ENCODE peak calls at places on chromosomes 7 and 10, in six cellular contexts. P, N, U, I, Y and E are unnamed samples.

GRCh38 chr10:81367132-81367531 is 507.9 kb upstream of the NRG3 start:
- DNase-seq in P (no peak), N (no peak), U (no peak), I (no peak), Y (no peak), E (no peak)

GRCh38 chr10:116444527-116445142 is 17.0 kb downstream of the PNLIPRP3 start:
- DNase-seq in P (no peak), N (no peak), U (no peak), I (no peak), Y (peak), E (no peak)

GRCh38 chr7:75649462-75649861 is 89.3 kb downstream of the HIP1 start:
- DNase-seq in P (no peak), N (peak), U (no peak), I (peak), Y (no peak), E (no peak)

GRCh38 chr10:44773565-44773964 is 137.6 kb upstream of the TMEM72 start:
- DNase-seq in P (no peak), N (no peak), U (no peak), I (no peak), Y (no peak), E (no peak)

GRCh38 chr10:30818854-30819253 is 189.3 kb upstream of the LYZL2 start:
- DNase-seq in P (peak), N (no peak), U (no peak), I (no peak), Y (no peak), E (no peak)

GRCh38 chr10:88095291-88095721 is 231.9 kb downstream of the PTEN start:
- DNase-seq in P (no peak), N (no peak), U (no peak), I (no peak), Y (no peak), E (no peak)

GRCh38 chr7:67267914-67268313 is 271.3 kb downstream of the TYW1 start:
- DNase-seq in P (no peak), N (no peak), U (no peak), I (no peak), Y (no peak), E (no peak)

GRCh38 chr10:113041324-113041723 is 91.3 kb downstream of the TCF7L2 start:
- DNase-seq in P (peak), N (no peak), U (no peak), I (no peak), Y (no peak), E (no peak)

GRCh38 chr7:121371367-121371766 is 24.7 kb downstream of the FAM3C start:
- DNase-seq in P (no peak), N (no peak), U (no peak), I (no peak), Y (no peak), E (no peak)

GRCh38 chr7:157477550-157478212 is 140.9 kb downstream of the DNAJB6 start:
- DNase-seq in P (peak), N (no peak), U (no peak), I (no peak), Y (no peak), E (no peak)

GRCh38 chr10:95815701-95816100 is 59.7 kb downstream of the ENTPD1 start:
- DNase-seq in P (no peak), N (no peak), U (no peak), I (no peak), Y (no peak), E (no peak)

GRCh38 chr10:103849880-103850571 is 5.3 kb downstream of the SH3PXD2A start:
- DNase-seq in P (no peak), N (no peak), U (no peak), I (no peak), Y (no peak), E (peak)

GRCh38 chr7:90320418-90320800 is 695 bp downstream of the FAM237B start:
- DNase-seq in P (no peak), N (no peak), U (no peak), I (no peak), Y (no peak), E (no peak)

GRCh38 chr7:92830047-92830446 is 6.3 kb downstream of the CDK6 start:
- DNase-seq in P (no peak), N (no peak), U (no peak), I (no peak), Y (no peak), E (no peak)

GRCh38 chr7:142671506-142671905 is 77.8 kb upstream of the PRSS1 start:
- DNase-seq in P (no peak), N (no peak), U (no peak), I (no peak), Y (no peak), E (no peak)

GRCh38 chr7:117665393-117665792 is 185.6 kb downstream of the CFTR start:
- DNase-seq in P (no peak), N (no peak), U (no peak), I (no peak), Y (no peak), E (no peak)

GRCh38 chr10:110919971-110920881 is 822 bp downstream of the SHOC2 start:
- DNase-seq in P (peak), N (peak), U (peak), I (peak), Y (no peak), E (peak)

GRCh38 chr7:94449151-94449725 is 54.5 kb downstream of the COL1A2 start:
- DNase-seq in P (no peak), N (no peak), U (no peak), I (no peak), Y (peak), E (peak)

GRCh38 chr7:158582089-158582456 is 5.5 kb downstream of the PTPRN2 start:
- DNase-seq in P (no peak), N (no peak), U (no peak), I (no peak), Y (no peak), E (no peak)

GRCh38 chr7:93943816-93944540 is 22.4 kb downstream of the GNG11 start:
- DNase-seq in P (no peak), N (no peak), U (no peak), I (no peak), Y (no peak), E (no peak)

GRCh38 chr7:145511014-145511413 is 605.6 kb upstream of the CNTNAP2 start:
- DNase-seq in P (no peak), N (no peak), U (no peak), I (no peak), Y (no peak), E (no peak)

GRCh38 chr10:30359373-30360206 is 10.5 kb upstream of the MTPAP start:
- DNase-seq in P (peak), N (no peak), U (peak), I (peak), Y (peak), E (peak)

GRCh38 chr7:30800785-30801252 is 29.6 kb downstream of the MINDY4 start:
- DNase-seq in P (no peak), N (peak), U (peak), I (peak), Y (peak), E (peak)

GRCh38 chr7:66634816-66635215 is 6.1 kb downstream of the KCTD7 start:
- DNase-seq in P (no peak), N (no peak), U (no peak), I (no peak), Y (no peak), E (no peak)

GRCh38 chr7:46776790-46777189 is 805.1 kb downstream of the TNS3 start:
- DNase-seq in P (no peak), N (no peak), U (no peak), I (no peak), Y (no peak), E (no peak)

GRCh38 chr7:90843467-90843866 is 247.3 kb downstream of the CDK14 start:
- DNase-seq in P (no peak), N (no peak), U (no peak), I (no peak), Y (no peak), E (no peak)

GRCh38 chr7:36037121-36037662 is 115.9 kb upstream of the EEPD1 start:
- DNase-seq in P (peak), N (peak), U (peak), I (peak), Y (peak), E (no peak)

GRCh38 chr7:21580073-21580521 is 37.3 kb downstream of the DNAH11 start:
- DNase-seq in P (no peak), N (no peak), U (no peak), I (no peak), Y (no peak), E (no peak)

GRCh38 chr7:77866370-77866769 is 67.8 kb downstream of the PHTF2 start:
- DNase-seq in P (no peak), N (no peak), U (no peak), I (no peak), Y (no peak), E (no peak)

GRCh38 chr7:69911337-69911736 is 313.1 kb downstream of the AUTS2 start:
- DNase-seq in P (no peak), N (no peak), U (no peak), I (no peak), Y (no peak), E (no peak)

GRCh38 chr7:641269-641671 is 85.2 kb upstream of the DNAAF5 start:
- DNase-seq in P (no peak), N (no peak), U (no peak), I (no peak), Y (no peak), E (no peak)

GRCh38 chr10:90818736-90819135 is 39.1 kb downstream of the HTR7 start:
- DNase-seq in P (no peak), N (no peak), U (no peak), I (no peak), Y (no peak), E (no peak)

DNA sequence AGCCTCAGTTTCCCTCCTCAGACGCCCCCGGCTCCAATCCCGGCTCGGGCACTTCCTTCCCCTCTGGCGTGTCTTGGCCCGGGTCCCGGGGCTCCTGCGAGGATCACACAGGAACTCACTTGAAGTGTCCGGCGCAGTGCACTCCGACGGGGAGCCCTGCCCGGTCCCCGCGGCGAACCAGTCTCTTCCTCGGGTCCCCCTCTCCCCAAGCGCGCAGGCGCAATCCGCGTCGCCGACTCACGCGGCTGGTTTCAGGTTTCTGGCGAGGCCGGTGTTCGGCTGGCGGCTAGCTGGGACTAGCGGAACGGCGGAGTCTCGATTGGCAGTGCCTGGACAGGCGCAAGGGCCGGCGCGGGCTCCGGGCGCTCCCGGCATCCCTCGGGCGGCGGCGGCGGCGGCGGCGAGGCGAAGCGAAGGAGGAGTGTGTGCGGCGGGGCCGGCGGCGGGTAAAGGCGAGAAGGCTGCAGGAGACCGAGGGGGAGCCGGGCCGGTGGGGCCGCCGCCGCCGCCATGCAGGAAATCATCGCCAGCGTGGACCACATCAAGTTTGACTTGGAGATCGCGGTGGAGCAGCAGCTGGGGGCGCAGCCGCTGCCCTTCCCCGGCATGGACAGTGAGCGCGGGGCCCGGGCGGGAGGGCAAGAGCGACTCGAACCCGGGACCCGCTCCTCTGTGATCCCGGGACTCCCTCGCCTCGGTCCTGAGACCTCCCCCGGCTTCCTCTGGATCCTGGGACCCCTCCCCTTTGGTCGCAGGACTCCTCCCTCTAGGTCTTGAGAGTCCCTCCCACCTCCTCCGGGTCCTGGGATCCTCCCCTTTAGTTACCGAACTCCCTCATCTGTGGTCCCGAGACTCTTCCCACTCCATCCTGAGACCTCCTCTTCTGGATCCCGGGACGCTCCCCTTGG is at the start of the genes CPSF4 and PTCD1:
- DNase-seq in P (peak), N (peak), U (peak), I (peak), Y (peak), E (peak)
- TF ChIP-seq POLR2A in P (no peak), N (no peak), U (peak), I (peak), Y (peak), E (peak)

DNA sequence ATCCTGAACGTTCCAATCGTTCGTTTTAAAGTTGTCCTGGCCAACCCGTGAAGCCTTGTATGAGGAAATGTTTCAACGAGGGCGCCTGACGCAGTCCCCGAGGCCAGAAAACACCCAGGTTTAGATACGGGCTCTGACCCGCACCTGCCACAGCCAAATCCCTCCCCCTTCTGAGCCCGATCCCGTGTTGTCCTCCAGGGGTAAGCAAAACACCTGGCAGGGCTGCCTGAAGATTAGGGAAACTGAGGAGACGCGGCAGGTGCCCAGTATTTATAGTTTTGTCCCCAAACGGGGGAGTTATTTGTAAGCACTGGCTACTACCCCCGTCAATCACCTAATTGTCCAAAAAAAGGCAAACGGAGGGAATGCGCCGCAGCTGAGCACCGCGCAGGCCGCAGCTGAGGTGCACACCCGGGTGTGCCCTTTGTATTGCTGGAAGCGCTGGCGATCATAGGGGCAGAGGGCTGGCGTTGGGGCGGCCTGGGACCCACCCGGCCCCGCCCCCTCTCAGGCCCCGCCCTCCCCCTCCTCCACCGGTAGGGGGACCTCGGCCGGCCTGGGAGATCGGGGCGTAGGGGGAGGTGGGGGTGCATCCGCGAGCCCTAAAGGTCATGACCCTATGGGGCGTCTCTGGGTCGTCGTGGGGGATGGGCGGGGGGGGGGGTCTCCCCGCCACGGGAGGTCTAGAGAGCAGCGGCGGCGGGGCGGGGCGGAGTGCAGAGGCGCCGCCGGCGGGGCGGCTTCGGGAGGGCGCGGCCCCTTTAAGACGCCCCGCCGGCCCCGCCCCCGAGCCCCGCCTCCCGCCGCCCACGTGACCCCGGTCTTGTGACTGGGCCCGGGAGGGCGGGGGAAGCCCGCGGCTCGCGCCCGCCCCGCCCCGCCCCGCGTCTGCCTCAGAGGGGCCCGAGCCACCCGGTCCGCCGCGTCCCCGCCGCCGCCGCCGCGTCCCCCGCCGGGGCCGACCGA is at the start of gene BRI3:
- DNase-seq in P (peak), N (peak), U (peak), I (peak), Y (peak), E (peak)
- TF ChIP-seq POLR2A in P (no peak), N (peak), U (peak), I (peak), Y (peak), E (peak)

GRCh38 chr10:43420369-43421200 is 11.6 kb upstream of the HNRNPF start:
- DNase-seq in P (peak), N (peak), U (peak), I (peak), Y (peak), E (peak)
- TF ChIP-seq POLR2A in P (no peak), N (peak), U (peak), I (peak), Y (peak), E (peak)

GRCh38 chr7:150737265-150738055 is at the start of gene GIMAP5:
- DNase-seq in P (no peak), N (no peak), U (no peak), I (no peak), Y (no peak), E (no peak)
- TF ChIP-seq POLR2A in P (no peak), N (no peak), U (peak), I (peak), Y (no peak), E (no peak)

GRCh38 chr10:97321032-97321806 is 2.1 kb downstream of the FRAT1 start:
- DNase-seq in P (peak), N (no peak), U (peak), I (peak), Y (no peak), E (no peak)

GRCh38 chr10:97319671-97320479 is 804 bp downstream of the FRAT1 start:
- DNase-seq in P (peak), N (no peak), U (peak), I (peak), Y (no peak), E (no peak)

GRCh38 chr10:97320480-97321031 is 1.5 kb downstream of the FRAT1 start:
- DNase-seq in P (peak), N (no peak), U (peak), I (peak), Y (no peak), E (no peak)

GRCh38 chr10:97321807-97322195 is 2.7 kb downstream of the FRAT1 start:
- DNase-seq in P (no peak), N (no peak), U (no peak), I (no peak), Y (no peak), E (no peak)

GRCh38 chr10:97318772-97319651 is at the start of gene FRAT1:
- DNase-seq in P (peak), N (peak), U (peak), I (peak), Y (peak), E (peak)
- TF ChIP-seq POLR2A in P (no peak), N (peak), U (peak), I (peak), Y (peak), E (peak)

GRCh38 chr10:22833781-22834180 is 94.1 kb upstream of the ARMC3 start:
- DNase-seq in P (no peak), N (no peak), U (no peak), I (no peak), Y (no peak), E (no peak)
- TF ChIP-seq POLR2A in P (no peak), N (no peak), U (no peak), I (no peak), Y (no peak), E (no peak)